ENCODE peak calls at places on chromosome 6, in five cellular contexts. V is left ventricle myocardium inferior, X is pancreas, A is tibial nerve, K is A549. W is an unnamed sample. For H3K4me1, the result is how much of the 10 kb centered on the place peaks cover.

GRCh38 chr6:113591896-113592827 is 265.0 kb upstream of the MARCKS start:
- DNase-seq in V (no peak), X (no peak), A (no peak), K (no peak), W (no peak)

GRCh38 chr6:8619853-8620252 is 184.5 kb upstream of the SLC35B3 start:
- DNase-seq in V (no peak), X (no peak), A (no peak), K (no peak), W (no peak)

GRCh38 chr6:39791850-39792500 is at the start of gene DAAM2:
- DNase-seq in V (peak), X (peak), A (peak), K (no peak), W (peak)

GRCh38 chr6:38033442-38033982 is 214.0 kb downstream of the ZFAND3 start:
- DNase-seq in V (no peak), X (no peak), A (no peak), K (no peak), W (no peak)

GRCh38 chr6:44542401-44543116 is 155.1 kb downstream of the CDC5L start:
- DNase-seq in V (no peak), X (no peak), A (no peak), K (no peak), W (no peak)

GRCh38 chr6:18245642-18246041 is 18.7 kb downstream of the DEK start:
- DNase-seq in V (no peak), X (no peak), A (no peak), K (no peak), W (no peak)

GRCh38 chr6:13164316-13164715 is 164.0 kb downstream of the TBC1D7 start:
- DNase-seq in V (no peak), X (no peak), A (no peak), K (no peak), W (no peak)

GRCh38 chr6:87944541-87944954 is 103.1 kb upstream of the SPACA1 start:
- DNase-seq in V (peak), X (peak), A (peak), K (peak), W (peak)

GRCh38 chr6:152863618-152864326 is 113.2 kb downstream of the VIP start:
- DNase-seq in V (peak), X (no peak), A (peak), K (peak), W (peak)

GRCh38 chr6:165662041-165662491 is 975 bp downstream of the PDE10A start:
- DNase-seq in V (peak), X (no peak), A (no peak), K (peak), W (no peak)

GRCh38 chr6:16273266-16273665 is 34.9 kb downstream of the GMPR start:
- DNase-seq in V (no peak), X (no peak), A (no peak), K (no peak), W (no peak)

GRCh38 chr6:72525821-72526550 is 95.9 kb upstream of the KCNQ5 start:
- DNase-seq in V (no peak), X (no peak), A (no peak), K (no peak), W (no peak)

GRCh38 chr6:138036111-138036510 is 71.1 kb downstream of the PERP start:
- DNase-seq in V (no peak), X (no peak), A (no peak), K (no peak), W (no peak)

GRCh38 chr6:57324538-57324937 is 7.1 kb downstream of the PRIM2 start:
- DNase-seq in V (no peak), X (no peak), A (no peak), K (peak), W (no peak)

GRCh38 chr6:145734486-145735355 is 599 bp downstream of the EPM2A start:
- DNase-seq in V (peak), X (peak), A (peak), K (peak), W (peak)

GRCh38 chr6:145733207-145733606 is 2.1 kb downstream of the EPM2A start:
- DNase-seq in V (no peak), X (no peak), A (no peak), K (no peak), W (no peak)

GRCh38 chr6:145736854-145737181 is 1.5 kb upstream of the EPM2A start:
- DNase-seq in V (no peak), X (no peak), A (peak), K (no peak), W (no peak)

GRCh38 chr6:145733770-145734169 is 1.6 kb downstream of the EPM2A start:
- DNase-seq in V (no peak), X (no peak), A (no peak), K (no peak), W (no peak)

GRCh38 chr6:145735356-145736165 is at the start of gene EPM2A:
- DNase-seq in V (peak), X (peak), A (peak), K (peak), W (peak)
- TF ChIP-seq CTCF in V (peak), X (no peak), A (no peak), K (no peak), W (no peak)

GRCh38 chr6:108897371-108897770 is 49.1 kb downstream of the ARMC2 start:
- DNase-seq in V (peak), X (no peak), A (no peak), K (peak), W (peak)
- H3K4me1 ChIP-seq in V (half or more), X (under half), A (under half), K (under half), W (under half)

GRCh38 chr6:116078522-116078921 is 17.8 kb upstream of the FRK start:
- DNase-seq in V (no peak), X (no peak), A (no peak), K (no peak), W (no peak)
- TF ChIP-seq CTCF in V (no peak), X (no peak), A (no peak), K (no peak), W (no peak)

GRCh38 chr6:163183791-163184190 is 230.7 kb upstream of the QKI start:
- DNase-seq in V (no peak), X (no peak), A (no peak), K (no peak), W (no peak)
- H3K4me1 ChIP-seq in V (under half), X (under half), A (half or more), K (under half), W (under half)

GRCh38 chr6:145893586-145893985 is 70.6 kb downstream of the SHPRH start:
- DNase-seq in V (no peak), X (no peak), A (no peak), K (no peak), W (no peak)

GRCh38 chr6:145897552-145897951 is 66.6 kb downstream of the SHPRH start:
- DNase-seq in V (no peak), X (no peak), A (no peak), K (no peak), W (no peak)

GRCh38 chr6:145898376-145898775 is 65.8 kb downstream of the SHPRH start:
- DNase-seq in V (no peak), X (no peak), A (no peak), K (no peak), W (peak)

GRCh38 chr6:145892026-145892425 is 72.1 kb downstream of the SHPRH start:
- DNase-seq in V (no peak), X (no peak), A (no peak), K (no peak), W (no peak)

DNA sequence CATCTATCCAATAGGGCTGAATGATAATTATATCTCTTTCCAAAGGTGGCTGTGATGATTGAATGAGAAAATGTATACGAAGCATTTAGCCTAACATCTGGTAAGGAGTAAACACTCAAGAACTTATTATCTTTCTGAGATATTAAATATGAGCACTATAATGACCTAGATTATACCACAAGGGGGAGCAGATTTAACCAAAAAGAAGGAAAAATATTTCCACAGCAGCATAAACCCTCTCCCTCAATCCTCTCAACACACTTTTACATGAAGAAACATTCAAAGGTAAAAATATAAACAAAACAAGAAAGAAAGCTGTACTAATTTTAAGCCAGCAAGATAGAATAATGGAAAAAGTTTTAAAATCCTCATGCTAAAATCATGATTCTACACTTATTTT is 68.4 kb downstream of the SHPRH start:
- DNase-seq in V (no peak), X (no peak), A (no peak), K (no peak), W (no peak)
- TF ChIP-seq CTCF in V (no peak), X (no peak), A (no peak), K (peak), W (no peak)

GRCh38 chr6:2939315-2940009 is 31.9 kb downstream of the SERPINB6 start:
- DNase-seq in V (peak), X (peak), A (no peak), K (no peak), W (no peak)

GRCh38 chr6:2940010-2940850 is 31.1 kb downstream of the SERPINB6 start:
- DNase-seq in V (no peak), X (peak), A (no peak), K (peak), W (no peak)

GRCh38 chr6:2942916-2943563 is 28.3 kb downstream of the SERPINB6 start:
- DNase-seq in V (no peak), X (no peak), A (no peak), K (no peak), W (no peak)

GRCh38 chr6:2938632-2939083 is 32.7 kb downstream of the SERPINB6 start:
- DNase-seq in V (no peak), X (peak), A (no peak), K (peak), W (no peak)

DNA sequence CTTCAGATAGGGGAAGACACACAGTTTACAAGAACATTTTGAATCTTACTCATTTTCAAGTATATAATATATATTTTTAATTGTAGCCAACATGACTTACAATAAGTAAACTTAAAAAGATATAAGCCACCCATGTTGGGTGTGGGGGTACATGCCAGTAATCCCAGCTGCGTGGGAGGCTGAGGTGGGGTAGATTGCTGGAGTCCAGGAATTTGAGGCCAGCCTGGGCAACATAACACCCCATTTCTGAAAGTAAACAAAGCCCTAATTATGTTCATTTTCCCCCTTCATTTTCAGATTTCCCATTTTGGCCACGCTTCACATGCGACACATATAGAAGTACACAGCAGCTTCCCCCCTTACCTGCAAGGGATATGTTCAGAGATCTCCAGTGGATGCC is 30.5 kb downstream of the SERPINB6 start:
- DNase-seq in V (no peak), X (no peak), A (no peak), K (no peak), W (no peak)
- H3K4me1 ChIP-seq in V (under half), X (under half), A (under half), K (under half), W (under half)

GRCh38 chr6:46848684-46849360 is 55.6 kb downstream of the MEP1A start:
- DNase-seq in V (peak), X (peak), A (peak), K (peak), W (peak)
- TF ChIP-seq CTCF in V (peak), X (peak), A (peak), K (peak), W (peak)

W was measured in gastrocnemius medialis.